ENCODE peak calls at places on chromosomes 13 and 19, in six cellular contexts. V, G, Q, E, O and A are unnamed samples.

GRCh38 chr19:16394111-16394510 is 69.5 kb downstream of the KLF2 start:
- DNase-seq in O (no peak), E (no peak), V (no peak), G (no peak), Q (no peak), A (no peak)

GRCh38 chr19:35266904-35267817 is 1.6 kb upstream of the USF2 start:
- DNase-seq in G (no peak), E (peak), O (no peak), V (no peak), Q (peak), A (no peak)

GRCh38 chr19:5038631-5039271 is 69.8 kb downstream of the KDM4B start:
- DNase-seq in E (peak), G (no peak), O (no peak), Q (no peak), V (peak), A (no peak)

GRCh38 chr19:17475541-17476115 is 5.3 kb downstream of the SLC27A1 start:
- DNase-seq in Q (peak), E (no peak), O (no peak), G (no peak), V (no peak), A (peak)

GRCh38 chr19:51396175-51396574 is 5.8 kb upstream of the C19orf84 start:
- DNase-seq in Q (no peak), O (no peak), E (no peak), G (no peak), V (no peak), A (no peak)

GRCh38 chr19:37227996-37228395 is 10.0 kb downstream of the ZNF383 start:
- DNase-seq in E (peak), V (peak), G (no peak), Q (no peak), O (no peak), A (peak)

GRCh38 chr19:51808333-51808986 is 13.5 kb downstream of the FPR3 start:
- DNase-seq in Q (no peak), V (no peak), E (no peak), O (no peak), G (no peak), A (peak)

GRCh38 chr19:46482645-46483044 is 11.3 kb upstream of the PNMA8A start:
- DNase-seq in V (no peak), O (no peak), G (no peak), Q (no peak), E (no peak), A (no peak)

GRCh38 chr13:34143637-34144036 is 325.7 kb downstream of the RFC3 start:
- DNase-seq in O (no peak), E (no peak), Q (no peak), G (no peak), V (no peak), A (no peak)